ENCODE peak calls at places on chromosomes 1 and 21, in five cellular contexts. O is stomach, K is IMR-90, E is K562, W is HCT116. I is an unnamed sample.

GRCh38 chr21:35005077-35005476 is 44.0 kb downstream of the RUNX1 start:
- DNase-seq in K (peak; percentile 76), E (no peak), W (no peak), O (no peak), I (no peak)

GRCh38 chr21:44800971-44801467 is 601 bp downstream of the UBE2G2 start:
- DNase-seq in E (peak; percentile 41), W (peak; percentile 29), O (no peak), K (peak; percentile 26), I (peak; percentile 44)

GRCh38 chr1:171128463-171128862 is 37.8 kb downstream of the FMO3 start:
- DNase-seq in O (no peak), K (no peak), E (no peak), W (no peak), I (no peak)

GRCh38 chr1:153488731-153489130 is 28.3 kb upstream of the S100A7 start:
- DNase-seq in E (no peak), O (peak; percentile 60), K (no peak), W (no peak), I (no peak)

GRCh38 chr1:210239295-210240155 is 6.9 kb downstream of the SERTAD4 start:
- DNase-seq in K (peak; percentile 85), W (peak; percentile 28), O (no peak), E (no peak), I (peak; percentile 16)

GRCh38 chr1:33188572-33189275 is 6.9 kb upstream of the TRIM62 start:
- DNase-seq in O (no peak), W (no peak), K (peak; percentile 42), E (no peak), I (no peak)

GRCh38 chr1:108109295-108109973 is 90.7 kb downstream of the SLC25A24 start:
- DNase-seq in O (no peak), K (no peak), E (no peak), W (no peak), I (no peak)

GRCh38 chr1:30378023-30378596 is 345.3 kb downstream of the MATN1 start:
- DNase-seq in K (no peak), W (no peak), E (no peak), O (peak; percentile 8), I (no peak)

GRCh38 chr1:198849108-198849507 is 210.3 kb downstream of the PTPRC start:
- DNase-seq in O (no peak), K (no peak), E (no peak), W (no peak), I (no peak)

GRCh38 chr1:77513839-77514763 is 168.4 kb downstream of the ZZZ3 start:
- DNase-seq in E (no peak), W (no peak), O (no peak), K (peak; percentile 86), I (no peak)

GRCh38 chr1:203593723-203594122 is 32.9 kb upstream of the ATP2B4 start:
- DNase-seq in E (peak; percentile 46), W (peak; percentile 23), O (peak; percentile 59), K (peak; percentile 72), I (no peak)

GRCh38 chr1:78275906-78276690 is 214.7 kb upstream of the PTGFR start:
- DNase-seq in W (no peak), O (no peak), K (no peak), E (no peak), I (no peak)

DNA sequence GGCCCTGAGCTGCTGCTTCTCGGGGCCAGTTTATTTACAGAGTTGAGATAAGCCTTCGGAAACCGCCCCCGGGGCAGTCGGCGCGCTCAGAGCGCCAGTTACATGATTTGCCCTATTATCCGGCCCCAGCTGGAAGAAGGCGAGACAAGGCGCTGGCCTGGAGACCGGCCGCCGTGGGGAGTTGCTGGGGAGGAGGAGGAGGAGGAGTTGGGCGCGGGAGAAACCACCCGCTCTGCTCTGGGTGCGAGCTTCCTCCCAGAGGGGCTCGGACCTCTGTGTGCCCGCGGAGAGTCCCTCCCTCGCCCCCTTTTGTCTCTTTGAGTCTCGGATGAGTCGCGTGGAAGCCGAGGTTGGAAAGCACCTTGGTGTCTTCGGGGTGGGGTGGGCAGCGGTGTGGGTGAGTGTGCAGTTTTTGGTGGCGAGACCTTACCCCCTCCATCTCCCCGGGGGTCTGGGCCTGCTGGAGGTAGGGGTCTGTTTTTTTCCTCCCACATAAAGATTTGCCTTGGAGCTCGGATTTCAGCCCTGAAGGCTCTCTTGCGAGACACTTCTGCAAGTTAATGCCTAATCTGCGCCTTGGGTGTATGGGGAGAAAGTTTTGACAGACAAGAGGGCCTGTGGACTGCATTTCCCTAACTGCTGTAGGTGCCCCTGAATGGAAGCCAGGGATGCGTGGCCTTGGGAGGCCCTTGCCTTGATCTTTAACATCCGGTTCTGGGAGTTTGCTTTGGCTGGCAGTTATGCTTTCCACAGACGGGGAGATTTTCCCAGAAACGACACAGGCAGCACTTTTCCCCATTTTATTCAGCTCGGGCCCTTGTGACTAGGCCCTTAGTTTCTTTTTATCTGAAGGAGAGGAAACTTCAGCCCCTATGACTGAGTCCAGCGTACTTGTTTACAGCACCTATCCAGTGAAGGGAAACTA is 80.0 kb downstream of the NDUFS5 start:
- DNase-seq in E (peak; percentile 71), O (peak; percentile 60), W (no peak), K (no peak), I (peak; percentile 69)
- TF ChIP-seq POLR2A in E (no peak), O (no peak), W (no peak), K (no peak), I (peak; percentile 37)

GRCh38 chr1:6358757-6359567 is 34.6 kb downstream of the ACOT7 start:
- DNase-seq in E (peak; percentile 43), K (peak; percentile 86), O (no peak), W (no peak), I (no peak)
- TF ChIP-seq POLR2A in E (no peak), K (no peak), O (no peak), W (no peak), I (no peak)

GRCh38 chr1:24941566-24941965 is 11.5 kb upstream of the RUNX3 start:
- DNase-seq in K (no peak), W (no peak), O (no peak), E (no peak), I (no peak)
- TF ChIP-seq POLR2A in K (no peak), W (no peak), O (no peak), E (no peak), I (no peak)

GRCh38 chr1:143721024-143721373 is 250.8 kb downstream of the FAM72C start:
- DNase-seq in K (no peak), W (no peak), E (no peak), O (no peak), I (no peak)
- TF ChIP-seq POLR2A in K (no peak), W (no peak), E (no peak), O (no peak), I (no peak)